ENCODE peak calls at places on chromosomes 11 and 22, in eight cellular contexts. L is A549, G is K562, D is H9, N is fibroblast of lung, P is PC-3, S is HCT116, F is astrocyte. Y is an unnamed sample.

GRCh38 chr22:22812031-22812905 is 75.3 kb upstream of the IGLL5 start:
- DNase-seq in L (no peak), G (no peak), D (no peak), N (no peak), P (no peak), S (no peak), F (no peak), Y (peak)

GRCh38 chr22:31241936-31242335 is 29.8 kb downstream of the LIMK2 start:
- DNase-seq in L (no peak), G (no peak), D (no peak), N (no peak), P (no peak), S (no peak), F (peak), Y (no peak)

GRCh38 chr11:45530776-45531175 is 134.6 kb downstream of the CHST1 start:
- DNase-seq in L (no peak), G (no peak), D (no peak), N (no peak), P (no peak), S (no peak), F (no peak), Y (no peak)

GRCh38 chr11:8917157-8917820 is 6.3 kb downstream of the AKIP1 start:
- DNase-seq in L (no peak), G (no peak), D (peak), N (peak), P (peak), S (no peak), F (peak), Y (no peak)

GRCh38 chr11:128299132-128299726 is 288.1 kb downstream of the ETS1 start:
- DNase-seq in L (no peak), G (no peak), D (no peak), N (peak), P (no peak), S (no peak), F (no peak), Y (no peak)

GRCh38 chr22:49726022-49726681 is 101.5 kb downstream of the BRD1 start:
- DNase-seq in L (no peak), G (no peak), D (no peak), N (no peak), P (no peak), S (no peak), F (no peak), Y (no peak)

GRCh38 chr11:123064268-123064657 is 2.3 kb upstream of the HSPA8 start:
- DNase-seq in L (no peak), G (no peak), D (no peak), N (no peak), P (no peak), S (no peak), F (no peak), Y (peak)

GRCh38 chr11:10355257-10355661 is 50.4 kb downstream of the ADM start:
- DNase-seq in L (no peak), G (no peak), D (no peak), N (peak), P (no peak), S (no peak), F (no peak), Y (no peak)

GRCh38 chr11:96162816-96163499 is 180.0 kb downstream of the MAML2 start:
- DNase-seq in L (no peak), G (no peak), D (no peak), N (peak), P (peak), S (no peak), F (peak), Y (no peak)

GRCh38 chr11:66080055-66080817 is 10.2 kb downstream of the PACS1 start:
- DNase-seq in L (peak), G (peak), D (no peak), N (peak), P (peak), S (peak), F (peak), Y (no peak)

GRCh38 chr11:2097356-2097997 is 41.7 kb downstream of the IGF2 start:
- DNase-seq in L (no peak), G (peak), D (peak), N (peak), P (peak), S (no peak), F (peak), Y (no peak)

DNA sequence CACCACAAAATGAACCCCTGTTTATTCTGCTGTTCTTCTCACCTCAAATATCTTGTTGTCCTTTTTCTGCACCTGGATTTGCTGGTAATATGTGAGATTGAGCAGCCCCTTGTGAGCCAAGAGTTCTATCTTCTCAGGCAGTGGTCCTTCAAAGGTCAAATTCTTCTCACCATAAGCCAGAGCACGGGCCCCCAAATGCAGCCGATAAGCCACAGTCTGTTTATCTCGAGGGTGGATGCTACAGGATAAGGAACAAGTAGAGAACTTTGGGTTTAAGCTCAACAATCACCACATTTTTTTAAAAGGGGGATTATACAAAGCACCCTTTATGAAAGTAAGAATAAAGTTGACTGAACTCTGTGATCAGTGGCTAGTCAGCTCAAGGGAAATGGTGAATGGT is 15.8 kb downstream of the TBRG1 start:
- DNase-seq in L (no peak), G (peak), D (no peak), N (no peak), P (no peak), S (no peak), F (no peak), Y (no peak)
- H3K4me2 ChIP-seq in L (no peak), G (no peak), D (no peak), N (no peak), P (no peak), S (no peak), F (no peak), Y (no peak)

DNA sequence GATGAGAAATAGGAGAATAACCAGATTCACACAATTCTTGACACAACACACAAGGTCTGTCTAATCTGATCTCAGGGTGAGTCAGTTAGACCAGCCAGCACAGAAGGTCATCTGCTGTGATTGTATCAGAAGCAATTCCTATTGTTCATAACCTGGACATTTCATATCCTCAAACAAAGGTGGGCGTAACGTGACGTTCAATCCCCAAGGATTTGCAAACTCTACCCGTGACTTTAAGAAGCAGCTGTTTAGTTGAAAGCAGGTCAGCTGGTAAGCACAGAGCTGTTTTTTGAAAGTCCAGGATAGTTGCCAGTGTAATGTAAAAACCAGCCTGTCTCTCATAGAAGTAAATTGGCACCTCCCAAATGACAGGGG is 385.1 kb downstream of the DCDC1 start:
- DNase-seq in L (peak), G (no peak), D (no peak), N (peak), P (no peak), S (no peak), F (peak), Y (no peak)
- H3K4me2 ChIP-seq in L (peak), G (no peak), D (no peak), N (no peak), P (no peak), S (no peak), F (peak), Y (no peak)

GRCh38 chr22:39592104-39593060 is 21.8 kb downstream of the CACNA1I start:
- DNase-seq in L (peak), G (no peak), D (no peak), N (peak), P (peak), S (peak), F (peak), Y (no peak)
- H3K4me2 ChIP-seq in L (peak), G (no peak), D (no peak), N (peak), P (peak), S (peak), F (peak), Y (no peak)

DNA sequence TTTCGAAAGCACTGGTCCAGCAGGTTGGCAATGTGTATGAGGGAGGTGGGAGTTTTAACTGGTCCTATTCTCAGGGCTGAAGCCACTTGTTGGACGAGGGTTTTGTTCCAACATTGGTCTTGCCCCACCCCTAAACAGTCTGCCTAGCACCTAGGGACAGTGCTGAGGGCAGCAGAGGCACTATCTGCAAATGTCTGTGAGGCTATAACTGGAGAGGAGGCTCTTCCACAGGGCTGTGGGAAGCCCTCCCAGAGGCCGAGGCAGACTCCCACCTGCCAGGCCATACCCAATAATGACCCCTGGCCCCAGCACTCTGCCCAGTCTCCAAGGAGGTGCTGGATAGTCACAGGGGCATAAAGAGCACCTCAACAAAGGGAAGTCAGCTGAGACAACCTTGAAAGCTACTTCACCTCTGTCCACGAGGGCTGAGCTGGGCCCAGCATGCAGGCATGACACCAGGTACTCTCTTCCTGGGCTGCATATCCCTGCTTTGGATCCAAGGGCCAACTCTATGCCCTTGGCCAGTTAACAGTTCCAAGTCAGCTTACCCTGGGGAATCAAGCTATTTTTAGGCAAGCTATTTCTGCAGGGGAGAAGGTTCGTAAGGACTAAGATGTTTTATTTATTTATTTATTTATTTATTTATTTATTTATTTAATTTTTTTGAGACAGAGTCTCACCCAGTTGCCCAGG is 40.2 kb upstream of the SLC25A1 start:
- DNase-seq in L (no peak), G (peak), D (no peak), N (no peak), P (no peak), S (no peak), F (no peak), Y (no peak)
- H3K4me2 ChIP-seq in L (no peak), G (peak), D (no peak), N (no peak), P (no peak), S (no peak), F (no peak), Y (no peak)

GRCh38 chr11:35073691-35074382 is 65.1 kb upstream of the CD44 start:
- DNase-seq in L (no peak), G (peak), D (no peak), N (peak), P (no peak), S (no peak), F (no peak), Y (no peak)
- H3K4me2 ChIP-seq in L (no peak), G (peak), D (no peak), N (no peak), P (no peak), S (no peak), F (peak), Y (no peak)

Y was measured in OCI-LY7.